ENCODE peak calls at places on chromosomes 13 and 19, in seven cellular contexts. J is brain microvascular endothelial cell, D is mucosa of descending colon, C is fibroblast of mammary gland, B is astrocyte of the spinal cord, W is GM06990, Y is psoas muscle. S is an unnamed sample.
A peak's percentile ranks its signal among the peaks of the same experiment; 100 is the strongest.

GRCh38 chr19:16067205-16067938 is 8.9 kb upstream of the TPM4 start:
- DNase-seq in W (no peak), J (peak; percentile 83), Y (peak; percentile 60), C (peak; percentile 90), D (peak; percentile 86), B (peak; percentile 88), S (no peak)

GRCh38 chr13:41222259-41222852 is 28.0 kb upstream of the KBTBD7 start:
- DNase-seq in D (no peak), B (peak; percentile 52), C (peak; percentile 64), W (no peak), Y (no peak), J (peak; percentile 67), S (no peak)

GRCh38 chr13:22040810-22041364 is 370.0 kb downstream of the FGF9 start:
- DNase-seq in D (no peak), Y (no peak), W (no peak), J (no peak), B (no peak), C (no peak), S (no peak)

GRCh38 chr13:73672492-73672891 is 461.7 kb downstream of the KLF12 start:
- DNase-seq in C (no peak), D (no peak), W (no peak), Y (no peak), J (no peak), B (peak; percentile 5), S (no peak)

GRCh38 chr13:78999494-78999893 is 340.5 kb upstream of the OBI1 start:
- DNase-seq in Y (no peak), C (no peak), J (no peak), D (no peak), B (no peak), W (no peak), S (no peak)

GRCh38 chr19:13848811-13849241 is 28.1 kb upstream of the NANOS3 start:
- DNase-seq in Y (no peak), C (no peak), D (no peak), W (no peak), J (no peak), B (no peak), S (no peak)

GRCh38 chr13:46675016-46675415 is 121.9 kb downstream of the ESD start:
- DNase-seq in Y (no peak), B (no peak), W (no peak), D (no peak), C (peak; percentile 54), J (no peak), S (no peak)

GRCh38 chr19:35596366-35596999 is 10.5 kb downstream of the PMIS2 start:
- DNase-seq in J (no peak), Y (no peak), C (peak; percentile 27), B (no peak), D (no peak), W (peak; percentile 59), S (no peak)

GRCh38 chr19:18778826-18779354 is 12.2 kb downstream of the COMP start:
- DNase-seq in Y (no peak), B (no peak), J (no peak), W (no peak), C (no peak), D (no peak), S (no peak)

GRCh38 chr19:41000310-41000737 is 9.2 kb downstream of the CYP2B6 start:
- DNase-seq in J (no peak), D (peak; percentile 61), Y (no peak), W (no peak), B (no peak), C (no peak), S (no peak)

GRCh38 chr13:39612023-39612637 is 9.1 kb upstream of the LHFPL6 start:
- DNase-seq in B (peak; percentile 78), J (peak; percentile 76), Y (no peak), C (peak; percentile 78), D (no peak), W (no peak), S (no peak)

GRCh38 chr19:40257096-40257517 is 28.0 kb downstream of the AKT2 start:
- DNase-seq in W (no peak), Y (peak; percentile 93), D (no peak), C (no peak), J (no peak), B (no peak), S (no peak)

GRCh38 chr13:49220035-49220855 is at the start of gene MLNR:
- DNase-seq in B (no peak), D (peak; percentile 58), C (peak; percentile 33), Y (peak; percentile 58), W (peak; percentile 37), J (no peak), S (peak; percentile 33)
- TF ChIP-seq CTCF in B (peak; percentile 12), D (no peak), C (no peak), Y (peak; percentile 11), W (peak; percentile 16), J (peak; percentile 22), S (no peak)

DNA sequence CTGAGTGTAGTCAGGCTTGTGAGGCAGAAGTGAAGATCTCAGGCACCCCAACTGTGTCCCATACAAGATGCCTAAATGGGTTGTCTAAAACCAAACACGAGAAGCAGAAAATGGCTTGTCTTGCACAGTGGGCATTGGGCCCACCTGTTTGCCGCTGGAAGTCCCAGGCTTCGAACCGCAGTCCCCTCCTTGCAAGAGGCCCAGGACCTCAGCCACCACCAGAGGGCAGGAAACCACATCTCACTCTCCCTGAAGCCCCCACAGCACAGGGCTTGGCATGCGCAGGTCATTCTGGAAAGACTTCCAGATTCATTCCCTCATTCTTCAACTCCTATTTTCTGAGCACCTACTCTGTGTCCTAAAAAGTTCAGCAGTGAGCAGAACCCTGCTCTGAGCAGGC is 973.7 kb downstream of the UQCRFS1 start:
- DNase-seq in W (no peak), C (peak; percentile 16), Y (no peak), J (no peak), B (no peak), D (no peak), S (no peak)
- TF ChIP-seq CTCF in W (peak; percentile 33), C (peak; percentile 25), Y (no peak), J (peak; percentile 52), B (peak; percentile 16), D (no peak), S (no peak)

DNA sequence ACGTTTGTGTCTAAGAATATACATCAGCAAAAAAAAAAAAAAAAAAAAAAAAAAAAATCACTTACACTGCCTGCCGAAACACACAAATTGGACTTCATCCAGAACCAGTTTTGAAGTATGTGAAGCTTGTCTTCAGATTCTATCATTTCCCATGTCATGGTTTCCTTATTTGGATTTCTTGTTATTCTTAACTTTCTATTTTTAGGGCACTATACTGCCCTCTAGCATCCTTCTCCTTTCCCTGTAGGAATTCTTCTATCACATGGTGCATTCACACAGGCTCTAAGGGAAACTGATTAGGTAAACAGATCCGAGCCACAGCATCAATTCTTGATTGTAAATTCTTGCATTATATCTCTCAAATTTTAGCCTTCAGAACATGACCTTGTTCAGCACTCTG is 1507.5 kb downstream of the OLFM4 start:
- DNase-seq in D (no peak), C (no peak), J (no peak), Y (no peak), W (no peak), B (no peak), S (no peak)
- TF ChIP-seq CTCF in D (no peak), C (no peak), J (no peak), Y (no peak), W (no peak), B (no peak), S (no peak)

GRCh38 chr19:48810151-48810550 is 678 bp downstream of the BCAT2 start:
- DNase-seq in W (no peak), D (no peak), Y (no peak), C (no peak), J (no peak), B (no peak), S (no peak)

GRCh38 chr19:48806518-48806817 is 4.4 kb downstream of the BCAT2 start:
- DNase-seq in J (peak; percentile 45), B (peak; percentile 37), Y (peak; percentile 48), W (no peak), C (no peak), D (no peak), S (no peak)

GRCh38 chr19:48805452-48805851 is 5.4 kb downstream of the BCAT2 start:
- DNase-seq in C (no peak), B (no peak), D (no peak), J (no peak), Y (no peak), W (no peak), S (no peak)

GRCh38 chr19:48806818-48807589 is 3.8 kb downstream of the BCAT2 start:
- DNase-seq in Y (peak; percentile 57), B (no peak), J (no peak), C (peak; percentile 53), D (peak; percentile 63), W (no peak), S (no peak)

GRCh38 chr19:48807590-48808308 is 3.1 kb downstream of the BCAT2 start:
- DNase-seq in D (peak; percentile 67), Y (no peak), W (no peak), C (no peak), J (no peak), B (no peak), S (no peak)
- TF ChIP-seq CTCF in D (no peak), Y (no peak), W (peak; percentile 24), C (no peak), J (peak; percentile 6), B (no peak), S (no peak)

DNA sequence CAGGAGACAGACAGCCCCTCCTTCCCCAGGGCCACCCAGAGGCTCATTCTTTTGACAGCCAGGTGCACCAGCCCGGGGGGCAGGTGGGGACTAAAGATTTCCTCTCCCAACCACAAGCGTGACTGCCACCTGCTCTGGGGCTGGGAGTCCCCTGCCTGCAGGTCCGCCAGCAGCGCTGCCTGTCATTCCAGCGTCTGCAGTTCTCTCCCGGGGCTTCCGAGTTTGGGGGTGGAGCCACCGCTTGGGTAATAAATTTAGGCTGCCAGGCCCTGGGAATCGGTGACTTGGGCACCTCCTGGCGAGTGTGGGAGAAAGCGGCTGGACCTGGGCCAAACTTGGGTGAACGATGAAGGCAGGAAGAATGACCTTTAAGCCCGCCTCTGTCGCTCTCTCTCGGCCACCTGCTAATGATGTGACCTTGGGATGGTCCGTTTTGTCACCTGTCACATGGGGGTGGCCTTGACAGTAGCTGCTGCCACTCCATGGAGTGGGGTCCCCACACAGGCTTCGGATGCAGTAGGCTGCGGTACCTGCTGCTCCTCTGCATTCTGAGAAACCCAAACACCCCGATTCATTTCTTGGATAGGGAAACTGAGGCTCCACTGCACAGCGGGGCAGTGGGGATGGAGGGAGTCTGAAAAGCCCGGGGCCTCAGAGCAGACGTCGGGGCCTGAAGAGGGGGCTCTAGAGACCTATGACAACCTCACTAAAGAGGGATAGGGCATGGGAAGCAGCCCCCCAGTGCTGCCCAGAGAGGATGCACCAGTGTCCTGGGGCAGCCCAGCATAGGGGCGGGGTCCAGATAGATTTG is 12.8 kb downstream of the FUT6 start:
- DNase-seq in J (no peak), D (peak; percentile 91), Y (no peak), W (peak; percentile 47), B (no peak), C (peak; percentile 26), S (no peak)
- TF ChIP-seq CTCF in J (no peak), D (no peak), Y (no peak), W (no peak), B (peak; percentile 7), C (no peak), S (no peak)

DNA sequence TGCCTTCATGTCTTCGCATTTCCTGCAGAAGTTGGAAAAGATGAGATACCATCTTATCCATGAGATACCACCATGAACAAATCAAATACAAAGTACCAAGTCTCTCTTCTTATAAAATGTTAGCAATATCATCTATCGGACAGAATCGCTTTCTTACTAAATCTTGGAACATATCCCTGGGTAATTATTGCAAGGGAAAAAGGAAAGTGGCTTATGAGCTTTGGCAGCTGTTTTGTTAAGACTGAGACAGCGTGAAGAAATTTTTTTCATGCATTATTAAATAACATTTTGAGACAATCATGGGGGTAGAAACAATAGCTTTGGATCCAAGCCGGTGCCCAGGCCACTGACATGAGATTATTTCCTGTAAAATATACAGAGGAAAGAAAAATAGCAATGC is 84.5 kb downstream of the DOCK9 start:
- DNase-seq in C (no peak), W (no peak), B (no peak), Y (no peak), J (no peak), D (no peak), S (no peak)
- TF ChIP-seq CTCF in C (no peak), W (no peak), B (no peak), Y (no peak), J (no peak), D (no peak), S (no peak)

S was measured in activated B cell treated with CpG ODN at 0.5 μM for 24 hours.